ENCODE peak calls at places on chromosomes 11 and 22, in nine cellular contexts. T is AG09309, J is tibial artery, R is dorsolateral prefrontal cortex, I is kidney, U is OCI-LY7, K is neuronal stem cell, S is SK-N-SH, P is stomach. G is an unnamed sample.

GRCh38 chr11:122772945-122773344 is 65.4 kb upstream of the CRTAM start:
- DNase-seq in K (no peak), U (no peak), J (no peak), T (no peak), P (no peak), S (no peak), I (no peak), R (no peak), G (no peak)

GRCh38 chr22:45832959-45833580 is 143.9 kb downstream of the WNT7B start:
- DNase-seq in R (no peak), K (no peak), I (no peak), P (no peak), U (no peak), T (no peak), J (no peak), S (no peak), G (no peak)

GRCh38 chr11:86245369-86246292 is 1.1 kb downstream of the EED start:
- DNase-seq in P (no peak), T (no peak), U (peak; percentile 14), K (peak; percentile 17), J (no peak), R (no peak), S (peak; percentile 13), I (no peak), G (peak; percentile 72)

GRCh38 chr11:76551400-76551799 is 106.6 kb downstream of the EMSY start:
- DNase-seq in S (no peak), U (peak; percentile 9), P (no peak), R (no peak), T (no peak), J (no peak), I (no peak), K (no peak), G (no peak)

GRCh38 chr22:47458348-47458747 is 695.9 kb downstream of the TBC1D22A start:
- DNase-seq in I (no peak), U (no peak), P (no peak), K (no peak), S (no peak), T (no peak), J (no peak), R (no peak), G (no peak)

GRCh38 chr11:126029237-126029636 is 33.4 kb downstream of the CDON start:
- DNase-seq in P (no peak), J (no peak), S (no peak), I (no peak), T (no peak), R (no peak), U (no peak), K (no peak), G (no peak)

GRCh38 chr11:87428266-87428665 is 390.5 kb downstream of the TMEM135 start:
- DNase-seq in U (no peak), K (no peak), J (no peak), R (no peak), P (no peak), S (no peak), T (no peak), I (no peak), G (no peak)

GRCh38 chr11:121965330-121965729 is 150.7 kb downstream of the BLID start:
- DNase-seq in P (no peak), K (no peak), R (no peak), S (no peak), I (no peak), J (no peak), U (no peak), T (no peak), G (no peak)

GRCh38 chr11:99489561-99489960 is 468.8 kb downstream of the CNTN5 start:
- DNase-seq in R (no peak), U (no peak), S (no peak), J (no peak), P (no peak), I (no peak), T (no peak), K (no peak), G (no peak)

GRCh38 chr11:111565111-111565720 is 24.7 kb downstream of the LAYN start:
- DNase-seq in R (peak; percentile 49), P (peak; percentile 76), J (peak; percentile 77), S (peak; percentile 48), T (no peak), U (peak; percentile 83), K (peak; percentile 47), I (no peak), G (peak; percentile 87)

GRCh38 chr11:1929621-1930447 is 10.3 kb downstream of the TNNT3 start:
- DNase-seq in J (no peak), S (no peak), P (no peak), I (peak; percentile 53), U (no peak), T (no peak), K (no peak), R (no peak), G (no peak)

GRCh38 chr22:46031066-46031465 is 54.1 kb upstream of the WNT7B start:
- DNase-seq in R (no peak), K (no peak), P (no peak), S (no peak), T (no peak), U (no peak), I (peak; percentile 73), J (no peak), G (peak; percentile 36)

DNA sequence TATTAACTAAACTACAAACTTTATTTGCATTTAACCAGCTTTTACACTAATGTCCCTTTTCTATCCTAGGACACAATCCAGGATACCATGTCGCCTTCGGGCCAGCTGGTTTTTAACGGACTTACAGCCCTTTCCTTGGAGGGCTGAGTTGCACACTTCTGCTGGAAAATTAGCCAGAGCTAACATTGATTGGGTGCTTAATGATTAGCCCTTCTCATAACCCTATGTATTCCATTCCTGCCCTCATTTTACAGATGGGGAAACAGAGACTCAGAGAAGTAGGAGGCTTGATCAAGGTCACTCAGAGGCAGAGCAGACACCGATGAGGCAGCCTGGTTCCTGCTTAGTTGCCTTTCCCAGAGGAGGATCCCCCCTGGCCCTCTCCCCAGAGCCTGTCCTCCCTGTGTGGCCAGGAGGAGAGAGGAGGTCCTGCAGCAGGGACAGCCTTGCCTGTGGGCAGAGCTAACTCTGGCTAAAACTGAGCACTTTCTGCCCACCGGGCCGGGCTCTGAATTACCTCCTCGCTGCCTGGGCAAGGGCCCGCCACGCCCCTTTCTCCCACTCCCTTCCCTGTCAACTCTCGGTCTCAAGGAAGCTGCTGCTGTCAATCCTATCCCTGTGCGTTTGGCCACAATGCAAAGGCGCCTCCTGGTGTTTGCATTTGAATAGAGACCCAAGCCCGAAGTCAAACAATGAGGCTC is 59.6 kb upstream of the PAX6 start:
- DNase-seq in S (peak; percentile 49), U (no peak), P (peak; percentile 50), J (no peak), T (no peak), K (peak; percentile 85), I (peak; percentile 55), R (no peak), G (peak; percentile 96)
- H3K4me3 ChIP-seq in S (no peak overlapping the region), U (no peak overlapping the region), P (no peak overlapping the region), J (no peak overlapping the region), T (no peak overlapping the region), K (no peak overlapping the region), I (no peak overlapping the region), R (no peak overlapping the region), G (no peak overlapping the region)

DNA sequence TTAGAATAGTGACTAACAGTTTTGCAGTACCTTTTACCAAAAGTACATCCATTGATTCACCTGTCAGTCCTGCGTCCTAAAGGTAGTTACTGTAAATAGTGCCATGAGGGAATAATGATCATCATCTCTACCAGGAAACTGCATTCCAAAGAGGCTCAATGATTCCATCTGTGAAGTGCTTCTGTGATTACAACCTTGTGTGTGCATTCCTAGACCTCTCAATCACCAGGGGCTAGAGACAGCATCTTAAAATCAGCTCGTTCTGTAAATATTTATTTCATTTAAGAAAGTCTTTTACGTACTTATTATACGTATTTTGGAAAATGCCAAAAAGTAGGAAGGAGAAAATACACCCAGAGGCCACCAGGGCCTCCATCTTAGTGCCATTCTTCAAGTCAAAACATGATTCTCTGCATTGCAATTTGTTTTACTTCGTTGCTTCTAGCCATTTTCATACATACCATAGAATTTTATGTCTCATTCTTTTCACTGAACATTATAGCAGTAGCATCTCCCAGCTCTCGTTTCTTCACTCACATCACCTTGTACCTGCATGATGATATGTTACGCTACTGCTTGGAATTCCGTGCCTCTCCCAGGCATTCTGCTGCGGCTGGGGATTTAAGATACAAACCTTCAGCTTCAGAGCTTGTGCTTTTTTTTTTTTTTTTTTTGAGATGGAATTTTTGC is 117.0 kb downstream of the SEZ6L start:
- DNase-seq in T (no peak), K (no peak), P (no peak), U (no peak), R (no peak), I (no peak), S (no peak), J (no peak), G (no peak)
- H3K4me3 ChIP-seq in T (no peak overlapping the region), K (no peak overlapping the region), P (no peak overlapping the region), U (no peak overlapping the region), R (no peak overlapping the region), I (no peak overlapping the region), S (no peak overlapping the region), J (no peak overlapping the region), G (no peak overlapping the region)

DNA sequence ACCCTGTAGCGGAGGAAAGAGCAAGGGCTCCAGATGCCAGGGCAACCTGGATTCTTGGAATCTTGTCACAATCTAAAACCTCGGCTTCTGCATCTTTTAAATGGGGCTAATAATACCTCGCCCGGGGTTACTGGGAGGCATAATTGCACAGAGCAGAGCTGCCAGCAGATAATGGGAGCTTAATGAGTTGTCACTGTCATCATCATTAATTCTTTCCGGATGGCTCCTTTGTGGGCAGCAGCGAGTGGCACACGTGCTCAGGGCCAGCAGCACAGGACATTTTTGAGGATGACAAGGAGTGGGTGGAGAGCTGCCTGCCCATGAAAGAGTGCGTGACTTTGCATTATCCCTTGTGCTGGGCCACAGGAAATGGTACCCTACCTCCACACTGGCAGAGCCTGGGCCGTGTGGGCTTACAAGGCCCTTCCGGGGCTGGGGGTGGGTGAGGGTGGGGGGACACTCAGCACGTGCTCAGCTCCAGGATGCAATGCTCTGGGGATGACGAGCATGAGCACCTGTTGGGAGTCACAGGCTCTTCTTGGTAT is 5.7 kb downstream of the PDGFB start:
- DNase-seq in I (no peak), K (no peak), T (no peak), J (no peak), U (no peak), R (no peak), P (no peak), S (peak; percentile 53), G (no peak)
- H3K4me3 ChIP-seq in I (no peak overlapping the region), K (no peak overlapping the region), T (no peak overlapping the region), J (no peak overlapping the region), U (no peak overlapping the region), R (no peak overlapping the region), P (no peak overlapping the region), S (no peak overlapping the region), G (no peak overlapping the region)

GRCh38 chr11:78350646-78351165 is 66.9 kb downstream of the GAB2 start:
- DNase-seq in I (no peak), P (no peak), S (no peak), K (no peak), U (peak; percentile 22), J (no peak), T (no peak), R (no peak), G (no peak)
- H3K4me3 ChIP-seq in I (peak overlapping the region; percentile 30), P (peak overlapping the region; percentile 22), S (no peak overlapping the region), K (no peak overlapping the region), U (peak overlapping the region; percentile 34), J (peak overlapping the region; percentile 9), T (no peak overlapping the region), R (peak overlapping the region; percentile 38), G (no peak overlapping the region)

GRCh38 chr11:72278911-72279310 is 34.9 kb upstream of the PHOX2A start:
- DNase-seq in R (no peak), T (peak; percentile 23), P (no peak), I (no peak), J (no peak), S (no peak), K (no peak), U (no peak), G (no peak)
- H3K4me3 ChIP-seq in R (no peak overlapping the region), T (no peak overlapping the region), P (no peak overlapping the region), I (no peak overlapping the region), J (no peak overlapping the region), S (no peak overlapping the region), K (no peak overlapping the region), U (no peak overlapping the region), G (no peak overlapping the region)

G was measured in endodermal cell.